ENCODE peak calls at places on chromosomes 3 and 15, in six cellular contexts. C, S, Z, I, P and X are unnamed samples.
A peak's percentile ranks its signal among the peaks of the same experiment; 100 is the strongest.

GRCh38 chr3:12662593-12663310 is 1.2 kb downstream of the RAF1 start:
- DNase-seq in P (peak; percentile 53), Z (no peak), C (peak; percentile 51), S (peak; percentile 59), I (no peak), X (peak; percentile 34)

GRCh38 chr3:61841111-61841845 is 279.9 kb downstream of the PTPRG start:
- DNase-seq in P (no peak), I (no peak), C (no peak), S (no peak), Z (no peak), X (no peak)

GRCh38 chr15:31277335-31278055 is 49.1 kb upstream of the KLF13 start:
- DNase-seq in S (no peak), P (peak; percentile 12), Z (no peak), I (no peak), C (no peak), X (no peak)

GRCh38 chr15:90181781-90182180 is 19.3 kb upstream of the SEMA4B start:
- DNase-seq in I (no peak), C (no peak), P (no peak), Z (no peak), S (no peak), X (no peak)

GRCh38 chr3:152272771-152273242 is 4.1 kb downstream of the MBNL1 start:
- DNase-seq in Z (no peak), S (no peak), C (no peak), I (no peak), P (no peak), X (no peak)

GRCh38 chr3:55169608-55170010 is 241.8 kb upstream of the LRTM1 start:
- DNase-seq in Z (no peak), I (peak; percentile 35), C (no peak), P (no peak), S (no peak), X (no peak)

GRCh38 chr3:81249540-81250029 is 511.9 kb downstream of the GBE1 start:
- DNase-seq in Z (no peak), S (no peak), I (no peak), P (no peak), C (no peak), X (no peak)

GRCh38 chr3:127787071-127787490 is 35.2 kb downstream of the MGLL start:
- DNase-seq in S (no peak), C (peak; percentile 38), Z (no peak), P (peak; percentile 58), I (no peak), X (peak; percentile 49)

GRCh38 chr15:77482570-77482969 is 61.9 kb downstream of the HMG20A start:
- DNase-seq in Z (no peak), S (no peak), C (no peak), I (no peak), P (no peak), X (no peak)

GRCh38 chr3:176739169-176739568 is 458.1 kb downstream of the TBL1XR1 start:
- DNase-seq in S (no peak), I (no peak), P (no peak), C (no peak), Z (no peak), X (no peak)

GRCh38 chr15:28977377-28978010 is 91.7 kb downstream of the APBA2 start:
- DNase-seq in I (no peak), P (no peak), S (no peak), Z (peak; percentile 73), C (no peak), X (peak; percentile 32)

GRCh38 chr3:69499899-69500316 is 114.0 kb upstream of the FRMD4B start:
- DNase-seq in C (peak; percentile 11), P (peak; percentile 62), S (no peak), I (peak; percentile 51), Z (no peak), X (peak; percentile 50)

GRCh38 chr15:70504305-70504951 is 258.9 kb downstream of the UACA start:
- DNase-seq in P (peak; percentile 75), C (peak; percentile 65), I (peak; percentile 41), S (peak; percentile 93), Z (no peak), X (peak; percentile 62)

GRCh38 chr3:60979861-60980739 is 271.2 kb downstream of the FHIT start:
- DNase-seq in C (no peak), Z (no peak), S (no peak), P (no peak), I (no peak), X (no peak)

GRCh38 chr3:99505646-99506269 is 132.6 kb upstream of the COL8A1 start:
- DNase-seq in S (no peak), I (peak; percentile 55), C (peak; percentile 11), Z (no peak), P (peak; percentile 23), X (peak; percentile 40)

GRCh38 chr15:57537072-57537471 is 54.6 kb upstream of the MYZAP start:
- DNase-seq in P (no peak), C (no peak), I (peak; percentile 50), Z (peak; percentile 10), S (no peak), X (no peak)

GRCh38 chr3:10026084-10026890 is at the start of gene FANCD2:
- DNase-seq in C (peak; percentile 92), S (peak; percentile 90), P (peak; percentile 92), I (peak; percentile 82), Z (peak; percentile 73), X (peak; percentile 88)

GRCh38 chr3:182682263-182683229 is 110.8 kb upstream of the ATP11B start:
- DNase-seq in P (peak; percentile 67), I (no peak), C (peak; percentile 77), Z (no peak), S (peak; percentile 76), X (peak; percentile 34)

GRCh38 chr15:58348095-58348812 is 83.5 kb upstream of the LIPC start:
- DNase-seq in Z (no peak), C (no peak), I (no peak), P (no peak), S (no peak), X (no peak)

GRCh38 chr3:25831578-25831977 is 41.7 kb downstream of the OXSM start:
- DNase-seq in C (no peak), I (no peak), Z (peak; percentile 31), P (no peak), S (peak; percentile 88), X (no peak)

GRCh38 chr3:120637836-120638559 is 41.9 kb downstream of the NDUFB4 start:
- DNase-seq in S (no peak), P (no peak), I (no peak), Z (no peak), C (no peak), X (no peak)

GRCh38 chr3:9396301-9396631 is 1.1 kb upstream of the SETD5 start:
- DNase-seq in I (peak; percentile 95), Z (peak; percentile 93), S (peak; percentile 89), C (peak; percentile 94), P (peak; percentile 94), X (no peak)

GRCh38 chr3:3110299-3110630 is at the start of gene IL5RA:
- DNase-seq in Z (no peak), I (no peak), S (no peak), C (no peak), P (no peak), X (no peak)

GRCh38 chr3:3107181-3107580 is 3.0 kb downstream of the IL5RA start:
- DNase-seq in S (no peak), Z (no peak), P (no peak), I (no peak), C (no peak), X (no peak)

GRCh38 chr3:3107858-3108257 is 2.3 kb downstream of the IL5RA start:
- DNase-seq in C (no peak), I (no peak), S (no peak), P (no peak), Z (no peak), X (no peak)

GRCh38 chr3:3110749-3111361 is 681 bp upstream of the IL5RA start:
- DNase-seq in I (no peak), Z (no peak), P (no peak), C (no peak), S (no peak), X (no peak)

GRCh38 chr3:3109407-3110298 is 521 bp downstream of the IL5RA start:
- DNase-seq in S (no peak), P (no peak), C (no peak), Z (no peak), I (no peak), X (no peak)
- H3K4me3 ChIP-seq in S (no peak overlapping the region), P (no peak overlapping the region), C (no peak overlapping the region), Z (no peak overlapping the region), I (no peak overlapping the region), X (peak overlapping the region; percentile 37)

DNA sequence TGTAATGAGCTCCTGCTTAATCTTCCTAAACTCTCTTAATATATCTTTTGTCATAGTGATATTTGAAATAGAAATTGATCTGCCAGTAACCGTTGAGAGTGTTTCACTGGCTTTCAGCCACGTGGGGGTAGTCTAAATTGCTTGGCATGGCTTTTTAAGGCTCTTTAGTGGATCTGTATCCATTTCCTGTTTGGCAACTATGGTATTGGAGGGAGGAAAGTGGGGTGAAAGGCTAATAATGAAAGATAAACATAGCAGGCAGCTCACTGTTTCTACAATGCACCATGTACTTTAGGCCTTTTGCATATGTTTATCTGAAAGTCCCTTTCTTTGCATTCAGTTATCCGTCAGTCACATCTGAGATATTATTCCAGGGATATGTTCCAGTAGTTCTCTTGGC is 10.6 kb downstream of the TOPAZ1 start:
- DNase-seq in P (no peak), C (no peak), S (no peak), I (no peak), Z (no peak), X (no peak)
- H3K27ac ChIP-seq in P (no peak overlapping the region), C (no peak overlapping the region), S (no peak overlapping the region), I (no peak overlapping the region), Z (no peak overlapping the region), X (no peak overlapping the region)

GRCh38 chr3:139935071-139935865 is at the start of gene CLSTN2:
- DNase-seq in S (no peak), Z (no peak), I (peak; percentile 72), C (peak; percentile 27), P (peak; percentile 88), X (peak; percentile 79)

GRCh38 chr3:139935866-139936817 is 1.2 kb downstream of the CLSTN2 start:
- DNase-seq in C (no peak), I (peak; percentile 37), P (peak; percentile 56), Z (no peak), S (no peak), X (peak; percentile 32)

GRCh38 chr3:139937674-139938279 is 2.8 kb downstream of the CLSTN2 start:
- DNase-seq in I (peak; percentile 52), P (peak; percentile 66), S (peak; percentile 20), Z (peak; percentile 19), C (no peak), X (peak; percentile 22)

GRCh38 chr3:139930201-139930600 is 4.8 kb upstream of the CLSTN2 start:
- DNase-seq in C (no peak), I (no peak), S (no peak), P (no peak), Z (no peak), X (no peak)

DNA sequence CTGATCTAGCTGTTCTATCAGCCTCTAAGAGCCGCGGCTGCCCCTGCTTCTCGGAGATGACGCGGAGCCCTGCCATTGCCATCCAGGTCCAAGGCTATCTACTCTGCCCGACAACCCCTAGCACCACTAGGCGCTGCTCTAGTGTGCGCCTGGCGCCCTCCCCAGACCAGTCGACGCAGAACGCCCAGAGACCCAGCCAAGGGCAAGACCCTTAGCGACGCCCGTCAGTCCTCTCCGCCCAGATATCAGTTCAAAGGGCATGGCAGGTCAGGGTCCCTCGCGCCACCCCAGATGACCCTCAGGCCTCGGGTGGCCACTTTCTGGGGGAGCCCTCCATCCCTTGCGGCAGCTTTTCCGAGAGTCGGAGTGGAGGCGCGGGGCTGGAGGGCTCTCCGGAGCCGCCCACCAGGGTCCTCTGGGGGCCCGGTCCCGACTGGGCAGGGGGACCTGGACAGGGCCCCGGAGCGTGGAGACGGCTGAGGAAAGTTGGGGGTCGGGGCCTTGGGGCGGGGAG is 371 bp upstream of the CLSTN2 start:
- DNase-seq in P (peak; percentile 85), I (peak; percentile 50), Z (no peak), S (no peak), C (peak; percentile 14), X (peak; percentile 69)
- TF ChIP-seq CTCF in P (no peak), I (peak; percentile 38), Z (no peak), S (no peak), C (no peak), X (peak; percentile 53)

GRCh38 chr3:153722157-153722556 is 399.0 kb upstream of the ARHGEF26 start:
- DNase-seq in Z (no peak), C (no peak), S (no peak), P (no peak), I (no peak), X (no peak)
- H3K4me3 ChIP-seq in Z (no peak overlapping the region), C (no peak overlapping the region), S (no peak overlapping the region), P (no peak overlapping the region), I (no peak overlapping the region), X (no peak overlapping the region)